ENCODE peak calls at places on chromosomes 4 and X, in eight cellular contexts. O, L, C, T, B, X, P and A are unnamed samples.

GRCh38 chr4:76659103-76659490 is 224.1 kb downstream of the SHROOM3 start:
- DNase-seq in O (no peak), L (no peak), C (no peak), T (no peak), B (no peak), X (no peak), P (no peak), A (no peak)

GRCh38 chr4:116202524-116202923 is 882.9 kb downstream of the TRAM1L1 start:
- DNase-seq in O (no peak), L (no peak), C (no peak), T (no peak), B (no peak), X (no peak), P (no peak), A (no peak)

GRCh38 chr4:156638332-156638731 is 333.3 kb downstream of the PDGFC start:
- DNase-seq in O (no peak), L (no peak), C (no peak), T (no peak), B (no peak), X (no peak), P (no peak), A (no peak)

GRCh38 chr4:185774815-185775684 is 36.9 kb downstream of the SORBS2 start:
- DNase-seq in O (no peak), L (no peak), C (no peak), T (no peak), B (peak), X (no peak), P (no peak), A (no peak)

GRCh38 chrX:47030339-47030738 is 47.9 kb upstream of the RGN start:
- DNase-seq in O (peak), L (no peak), C (no peak), T (peak), B (peak), X (peak), P (no peak), A (no peak)

GRCh38 chrX:103615781-103616180 is 8.0 kb downstream of the TCEAL3 start:
- DNase-seq in O (no peak), L (no peak), C (no peak), T (no peak), B (no peak), X (no peak), P (no peak), A (no peak)

GRCh38 chr4:149145803-149146202 is 669.8 kb downstream of the IQCM start:
- DNase-seq in O (no peak), L (no peak), C (no peak), T (no peak), B (peak), X (no peak), P (no peak), A (no peak)

GRCh38 chrX:9997524-9997923 is 30.4 kb downstream of the CLDN34 start:
- DNase-seq in O (peak), L (no peak), C (no peak), T (no peak), B (no peak), X (no peak), P (peak), A (peak)

GRCh38 chr4:17894421-17894820 is 83.6 kb downstream of the NCAPG start:
- DNase-seq in O (no peak), L (no peak), C (no peak), T (no peak), B (no peak), X (no peak), P (no peak), A (no peak)